ENCODE peak calls at places on chromosomes 16 and 17, in four cellular contexts. J, Z, F and E are unnamed samples.

GRCh38 chr17:49910094-49910857 is 58.7 kb upstream of the DLX4 start:
- DNase-seq in J (no peak), Z (peak), F (no peak), E (no peak)

GRCh38 chr17:82297804-82298537 is 19.4 kb downstream of the CD7 start:
- DNase-seq in J (peak), Z (peak), F (peak), E (peak)

GRCh38 chr17:2911035-2911754 is 115.0 kb downstream of the RAP1GAP2 start:
- DNase-seq in J (no peak), Z (no peak), F (peak), E (no peak)

GRCh38 chr16:70476272-70477020 is 22.1 kb downstream of the FCSK start:
- DNase-seq in J (peak), Z (peak), F (no peak), E (no peak)

GRCh38 chr17:30378191-30378796 is 433 bp upstream of the CPD start:
- DNase-seq in J (peak), Z (peak), F (peak), E (no peak)

GRCh38 chr17:81556863-81557262 is 4.7 kb upstream of the FAAP100 start:
- DNase-seq in J (no peak), Z (no peak), F (no peak), E (no peak)

GRCh38 chr16:59601452-59601851 is 867.3 kb upstream of the GOT2 start:
- DNase-seq in J (no peak), Z (no peak), F (no peak), E (no peak)

GRCh38 chr17:61410555-61411089 is 11.0 kb downstream of the TBX2 start:
- DNase-seq in J (peak), Z (peak), F (peak), E (peak)

GRCh38 chr17:47852113-47852949 is 1.4 kb upstream of the SP6 start:
- DNase-seq in J (no peak), Z (no peak), F (no peak), E (no peak)

GRCh38 chr16:87918866-87919680 is 17.3 kb downstream of the CA5A start:
- DNase-seq in J (no peak), Z (peak), F (peak), E (no peak)

GRCh38 chr17:72710834-72711233 is 381.7 kb downstream of the SLC39A11 start:
- DNase-seq in J (no peak), Z (no peak), F (no peak), E (no peak)